ENCODE peak calls at places on chromosome 1, in seven cellular contexts. One of them, this sample, is unnamed. For H3K4me1, the result is how much of the 10 kb centered on the place peaks cover.

GRCh38 chr1:184810735-184811316 is 56.2 kb upstream of the EDEM3 start:
- DNase-seq in thoracic aorta: no peak
- DNase-seq in CD8-positive, alpha-beta memory T cell: no peak
- DNase-seq in effector memory CD4-positive, alpha-beta T cell: no peak
- DNase-seq in neural progenitor cell: no peak
- DNase-seq in lung: no peak
- DNase-seq in neuronal stem cell: no peak
- DNase-seq in this sample: no peak

GRCh38 chr1:162823231-162823630 is 32.7 kb downstream of the HSD17B7 start:
- DNase-seq in thoracic aorta: no peak
- DNase-seq in CD8-positive, alpha-beta memory T cell: no peak
- DNase-seq in effector memory CD4-positive, alpha-beta T cell: no peak
- DNase-seq in neural progenitor cell: no peak
- DNase-seq in lung: no peak
- DNase-seq in neuronal stem cell: no peak
- DNase-seq in this sample: no peak

GRCh38 chr1:47986741-47987140 is 10.4 kb downstream of the TRABD2B start:
- DNase-seq in thoracic aorta: no peak
- DNase-seq in CD8-positive, alpha-beta memory T cell: no peak
- DNase-seq in effector memory CD4-positive, alpha-beta T cell: no peak
- DNase-seq in neural progenitor cell: peak
- DNase-seq in lung: no peak
- DNase-seq in neuronal stem cell: no peak
- DNase-seq in this sample: peak

GRCh38 chr1:232868793-232869491 is 63.7 kb downstream of the MAP10 start:
- DNase-seq in thoracic aorta: no peak
- DNase-seq in CD8-positive, alpha-beta memory T cell: no peak
- DNase-seq in effector memory CD4-positive, alpha-beta T cell: no peak
- DNase-seq in neural progenitor cell: no peak
- DNase-seq in lung: peak
- DNase-seq in neuronal stem cell: no peak
- DNase-seq in this sample: no peak

GRCh38 chr1:155227261-155228095 is 19.0 kb downstream of the MTX1 start:
- DNase-seq in thoracic aorta: peak
- DNase-seq in CD8-positive, alpha-beta memory T cell: peak
- DNase-seq in effector memory CD4-positive, alpha-beta T cell: peak
- DNase-seq in neural progenitor cell: peak
- DNase-seq in lung: peak
- DNase-seq in neuronal stem cell: peak
- DNase-seq in this sample: peak

GRCh38 chr1:42379794-42380616 is 587 bp upstream of the RIMKLA start:
- DNase-seq in thoracic aorta: no peak
- DNase-seq in CD8-positive, alpha-beta memory T cell: no peak
- DNase-seq in effector memory CD4-positive, alpha-beta T cell: no peak
- DNase-seq in neural progenitor cell: peak
- DNase-seq in lung: no peak
- DNase-seq in neuronal stem cell: peak
- DNase-seq in this sample: peak

GRCh38 chr1:102181341-102181740 is 184.6 kb upstream of the OLFM3 start:
- DNase-seq in thoracic aorta: no peak
- DNase-seq in CD8-positive, alpha-beta memory T cell: no peak
- DNase-seq in effector memory CD4-positive, alpha-beta T cell: no peak
- DNase-seq in neural progenitor cell: no peak
- DNase-seq in lung: no peak
- DNase-seq in neuronal stem cell: no peak
- DNase-seq in this sample: no peak

GRCh38 chr1:106621853-106622252 is 434.6 kb upstream of the PRMT6 start:
- DNase-seq in thoracic aorta: no peak
- DNase-seq in CD8-positive, alpha-beta memory T cell: no peak
- DNase-seq in effector memory CD4-positive, alpha-beta T cell: no peak
- DNase-seq in neural progenitor cell: no peak
- DNase-seq in lung: no peak
- DNase-seq in neuronal stem cell: no peak
- DNase-seq in this sample: no peak

GRCh38 chr1:98099501-98099900 is 178.7 kb upstream of the DPYD start:
- DNase-seq in thoracic aorta: no peak
- DNase-seq in CD8-positive, alpha-beta memory T cell: no peak
- DNase-seq in effector memory CD4-positive, alpha-beta T cell: no peak
- DNase-seq in neural progenitor cell: no peak
- DNase-seq in lung: no peak
- DNase-seq in neuronal stem cell: no peak
- DNase-seq in this sample: no peak

DNA sequence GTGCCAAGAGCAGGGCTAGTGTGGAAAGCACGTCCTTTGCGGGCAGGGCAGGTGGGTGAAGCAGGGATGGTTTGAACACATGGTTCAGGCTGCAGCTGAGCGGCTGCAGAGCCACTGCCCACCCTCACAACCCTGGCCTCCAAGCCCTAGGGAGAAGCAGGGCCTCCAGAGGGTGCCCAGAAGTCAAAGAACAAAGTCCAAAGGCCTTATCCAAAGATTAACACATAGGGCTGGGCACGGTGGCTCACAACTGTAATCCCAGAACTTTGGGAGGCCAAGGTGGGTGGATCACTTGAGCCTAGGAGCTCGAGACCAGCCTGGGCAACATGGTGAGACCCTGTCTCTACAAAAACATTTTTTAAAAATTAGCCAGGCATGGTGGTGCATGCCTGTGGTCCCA is 46.8 kb downstream of the CAPN8 start:
- DNase-seq in thoracic aorta: no peak
- DNase-seq in CD8-positive, alpha-beta memory T cell: no peak
- DNase-seq in effector memory CD4-positive, alpha-beta T cell: no peak
- DNase-seq in neural progenitor cell: no peak
- DNase-seq in lung: no peak
- DNase-seq in neuronal stem cell: no peak
- DNase-seq in this sample: no peak
- H3K4me1 ChIP-seq in thoracic aorta: under half
- H3K4me1 ChIP-seq in CD8-positive, alpha-beta memory T cell: under half
- H3K4me1 ChIP-seq in effector memory CD4-positive, alpha-beta T cell: under half
- H3K4me1 ChIP-seq in neural progenitor cell: under half
- H3K4me1 ChIP-seq in lung: under half
- H3K4me1 ChIP-seq in neuronal stem cell: under half
- H3K4me1 ChIP-seq in this sample: under half

GRCh38 chr1:218526198-218526580 is 181.1 kb downstream of the TGFB2 start:
- DNase-seq in thoracic aorta: no peak
- DNase-seq in CD8-positive, alpha-beta memory T cell: no peak
- DNase-seq in effector memory CD4-positive, alpha-beta T cell: no peak
- DNase-seq in neural progenitor cell: no peak
- DNase-seq in lung: no peak
- DNase-seq in neuronal stem cell: no peak
- DNase-seq in this sample: no peak
- H3K4me3 ChIP-seq in thoracic aorta: no peak
- H3K4me3 ChIP-seq in CD8-positive, alpha-beta memory T cell: no peak
- H3K4me3 ChIP-seq in effector memory CD4-positive, alpha-beta T cell: no peak
- H3K4me3 ChIP-seq in neural progenitor cell: no peak
- H3K4me3 ChIP-seq in lung: no peak
- H3K4me3 ChIP-seq in neuronal stem cell: no peak
- H3K4me3 ChIP-seq in this sample: no peak

DNA sequence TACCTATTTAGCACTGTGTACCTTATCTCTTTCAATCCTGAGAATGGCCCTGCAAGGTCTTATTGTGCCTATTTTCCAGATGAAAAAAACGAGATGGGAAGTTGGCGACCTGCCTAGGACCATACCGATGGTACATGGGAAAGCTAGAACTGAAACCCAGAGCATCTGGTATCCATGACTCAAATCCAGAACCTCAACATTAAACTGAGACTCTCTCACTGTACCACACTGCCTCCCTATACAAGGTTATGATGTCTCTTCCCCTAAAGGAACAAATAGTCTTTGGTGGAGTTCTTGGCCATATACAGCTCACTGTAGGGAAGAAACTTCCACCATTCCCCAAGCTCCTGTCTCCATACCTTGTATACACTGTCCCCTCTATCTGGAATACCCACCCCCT is 110.7 kb downstream of the TNR start:
- DNase-seq in thoracic aorta: no peak
- DNase-seq in CD8-positive, alpha-beta memory T cell: no peak
- DNase-seq in effector memory CD4-positive, alpha-beta T cell: no peak
- DNase-seq in neural progenitor cell: no peak
- DNase-seq in lung: no peak
- DNase-seq in neuronal stem cell: no peak
- DNase-seq in this sample: no peak
- H3K4me1 ChIP-seq in thoracic aorta: under half
- H3K4me1 ChIP-seq in CD8-positive, alpha-beta memory T cell: under half
- H3K4me1 ChIP-seq in effector memory CD4-positive, alpha-beta T cell: under half
- H3K4me1 ChIP-seq in neural progenitor cell: under half
- H3K4me1 ChIP-seq in lung: under half
- H3K4me1 ChIP-seq in neuronal stem cell: under half
- H3K4me1 ChIP-seq in this sample: under half

GRCh38 chr1:167821356-167821685 is 92.6 kb downstream of the ADCY10 start:
- DNase-seq in thoracic aorta: no peak
- DNase-seq in CD8-positive, alpha-beta memory T cell: no peak
- DNase-seq in effector memory CD4-positive, alpha-beta T cell: no peak
- DNase-seq in neural progenitor cell: no peak
- DNase-seq in lung: no peak
- DNase-seq in neuronal stem cell: no peak
- DNase-seq in this sample: no peak

GRCh38 chr1:167824163-167824794 is 89.7 kb downstream of the ADCY10 start:
- DNase-seq in thoracic aorta: no peak
- DNase-seq in CD8-positive, alpha-beta memory T cell: no peak
- DNase-seq in effector memory CD4-positive, alpha-beta T cell: no peak
- DNase-seq in neural progenitor cell: no peak
- DNase-seq in lung: no peak
- DNase-seq in neuronal stem cell: no peak
- DNase-seq in this sample: no peak

GRCh38 chr1:167821969-167822685 is 91.8 kb downstream of the ADCY10 start:
- DNase-seq in thoracic aorta: no peak
- DNase-seq in CD8-positive, alpha-beta memory T cell: no peak
- DNase-seq in effector memory CD4-positive, alpha-beta T cell: no peak
- DNase-seq in neural progenitor cell: no peak
- DNase-seq in lung: no peak
- DNase-seq in neuronal stem cell: no peak
- DNase-seq in this sample: no peak

GRCh38 chr1:167820684-167821355 is 93.1 kb downstream of the ADCY10 start:
- DNase-seq in thoracic aorta: no peak
- DNase-seq in CD8-positive, alpha-beta memory T cell: no peak
- DNase-seq in effector memory CD4-positive, alpha-beta T cell: no peak
- DNase-seq in neural progenitor cell: no peak
- DNase-seq in lung: no peak
- DNase-seq in neuronal stem cell: no peak
- DNase-seq in this sample: no peak

DNA sequence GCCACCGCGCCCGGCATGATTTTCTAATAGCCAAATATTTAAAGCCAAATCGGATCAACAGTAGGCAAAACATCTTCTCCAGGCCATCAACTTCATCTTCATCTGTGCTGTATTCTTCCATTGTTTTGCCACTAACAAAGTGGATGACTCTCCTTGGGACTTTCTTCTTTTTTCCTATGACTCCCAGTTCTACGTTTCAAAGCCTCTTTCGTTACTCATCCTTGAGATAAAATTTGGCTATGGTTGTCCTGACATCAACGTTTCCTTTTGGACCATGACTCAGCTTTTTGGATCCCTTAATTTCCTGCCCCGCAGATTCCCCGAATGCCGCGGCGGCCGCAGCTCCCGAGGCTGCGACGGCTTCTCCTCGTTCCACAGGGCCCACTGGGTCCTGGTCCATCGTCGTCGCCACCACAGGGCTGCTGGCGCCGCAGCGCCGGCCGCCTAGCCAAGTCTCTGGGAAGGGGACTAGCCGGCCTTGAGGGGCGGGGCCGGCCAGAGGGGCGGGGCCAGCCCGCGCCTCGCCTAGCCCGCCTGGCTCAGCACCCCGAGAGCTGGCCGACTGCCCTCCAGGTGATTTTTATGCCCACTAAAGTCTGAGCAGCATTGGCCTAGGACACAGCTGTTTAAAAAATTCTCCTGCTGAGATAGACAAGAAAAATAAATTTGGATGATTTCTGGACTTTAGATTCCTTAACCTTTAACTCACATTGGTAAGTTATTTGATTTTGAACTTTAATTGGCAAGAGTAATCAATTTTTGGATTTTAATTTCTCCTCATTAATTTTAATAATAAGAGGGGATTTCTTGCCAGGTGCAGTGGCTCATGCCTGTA is 93.9 kb downstream of the ADCY10 start:
- DNase-seq in thoracic aorta: peak
- DNase-seq in CD8-positive, alpha-beta memory T cell: no peak
- DNase-seq in effector memory CD4-positive, alpha-beta T cell: no peak
- DNase-seq in neural progenitor cell: peak
- DNase-seq in lung: peak
- DNase-seq in neuronal stem cell: peak
- DNase-seq in this sample: peak
- H3K4me3 ChIP-seq in thoracic aorta: peak
- H3K4me3 ChIP-seq in CD8-positive, alpha-beta memory T cell: no peak
- H3K4me3 ChIP-seq in effector memory CD4-positive, alpha-beta T cell: peak
- H3K4me3 ChIP-seq in neural progenitor cell: peak
- H3K4me3 ChIP-seq in lung: no peak
- H3K4me3 ChIP-seq in neuronal stem cell: no peak
- H3K4me3 ChIP-seq in this sample: peak

This sample was measured in left ventricle myocardium inferior.